ENCODE peak calls at places on chromosomes 5 and 9, in seven cellular contexts. One of them, this sample, is unnamed.

GRCh38 chr9:112377087-112377486 is 2.8 kb upstream of the HSDL2 start:
- DNase-seq in heart left ventricle: no peak
- DNase-seq in testis: no peak
- DNase-seq in left lung: no peak
- DNase-seq in neural progenitor cell: no peak
- DNase-seq in coronary artery: no peak
- DNase-seq in keratinocyte: no peak
- DNase-seq in this sample: no peak

GRCh38 chr5:52922384-52922783 is 66.8 kb upstream of the ITGA2 start:
- DNase-seq in heart left ventricle: no peak
- DNase-seq in testis: no peak
- DNase-seq in left lung: peak
- DNase-seq in neural progenitor cell: peak
- DNase-seq in coronary artery: peak
- DNase-seq in keratinocyte: peak
- DNase-seq in this sample: no peak

GRCh38 chr5:124546643-124547042 is 199.8 kb downstream of the ZNF608 start:
- DNase-seq in heart left ventricle: no peak
- DNase-seq in testis: no peak
- DNase-seq in left lung: no peak
- DNase-seq in neural progenitor cell: peak
- DNase-seq in coronary artery: no peak
- DNase-seq in keratinocyte: no peak
- DNase-seq in this sample: peak

GRCh38 chr5:104016650-104017049 is 454.1 kb upstream of the NUDT12 start:
- DNase-seq in heart left ventricle: no peak
- DNase-seq in testis: no peak
- DNase-seq in left lung: no peak
- DNase-seq in neural progenitor cell: no peak
- DNase-seq in coronary artery: no peak
- DNase-seq in keratinocyte: no peak
- DNase-seq in this sample: no peak

GRCh38 chr5:135188233-135188909 is 154.3 kb upstream of the PITX1 start:
- DNase-seq in heart left ventricle: no peak
- DNase-seq in testis: no peak
- DNase-seq in left lung: no peak
- DNase-seq in neural progenitor cell: no peak
- DNase-seq in coronary artery: no peak
- DNase-seq in keratinocyte: no peak
- DNase-seq in this sample: no peak

GRCh38 chr5:52771343-52772039 is 16.2 kb upstream of the ITGA1 start:
- DNase-seq in heart left ventricle: no peak
- DNase-seq in testis: no peak
- DNase-seq in left lung: no peak
- DNase-seq in neural progenitor cell: no peak
- DNase-seq in coronary artery: no peak
- DNase-seq in keratinocyte: no peak
- DNase-seq in this sample: no peak

GRCh38 chr9:82558855-82559615 is 503.9 kb downstream of the RASEF start:
- DNase-seq in heart left ventricle: no peak
- DNase-seq in testis: no peak
- DNase-seq in left lung: no peak
- DNase-seq in neural progenitor cell: no peak
- DNase-seq in coronary artery: no peak
- DNase-seq in keratinocyte: no peak
- DNase-seq in this sample: no peak

GRCh38 chr5:3518576-3518975 is 77.1 kb upstream of the IRX1 start:
- DNase-seq in heart left ventricle: no peak
- DNase-seq in testis: no peak
- DNase-seq in left lung: no peak
- DNase-seq in neural progenitor cell: no peak
- DNase-seq in coronary artery: no peak
- DNase-seq in keratinocyte: no peak
- DNase-seq in this sample: peak

GRCh38 chr5:119287547-119288073 is 68.2 kb upstream of the TNFAIP8 start:
- DNase-seq in heart left ventricle: no peak
- DNase-seq in testis: no peak
- DNase-seq in left lung: no peak
- DNase-seq in neural progenitor cell: no peak
- DNase-seq in coronary artery: no peak
- DNase-seq in keratinocyte: no peak
- DNase-seq in this sample: no peak

GRCh38 chr9:69385474-69386091 is 60.6 kb downstream of the ENTREP1 start:
- DNase-seq in heart left ventricle: no peak
- DNase-seq in testis: no peak
- DNase-seq in left lung: no peak
- DNase-seq in neural progenitor cell: no peak
- DNase-seq in coronary artery: no peak
- DNase-seq in keratinocyte: no peak
- DNase-seq in this sample: peak

GRCh38 chr5:125398466-125398865 is 652.0 kb upstream of the ZNF608 start:
- DNase-seq in heart left ventricle: no peak
- DNase-seq in testis: no peak
- DNase-seq in left lung: no peak
- DNase-seq in neural progenitor cell: no peak
- DNase-seq in coronary artery: no peak
- DNase-seq in keratinocyte: no peak
- DNase-seq in this sample: no peak

GRCh38 chr5:55626805-55627204 is 85.3 kb downstream of the SLC38A9 start:
- DNase-seq in heart left ventricle: no peak
- DNase-seq in testis: no peak
- DNase-seq in left lung: no peak
- DNase-seq in neural progenitor cell: no peak
- DNase-seq in coronary artery: no peak
- DNase-seq in keratinocyte: no peak
- DNase-seq in this sample: no peak

GRCh38 chr9:81430727-81431126 is 258.6 kb downstream of the TLE1 start:
- DNase-seq in heart left ventricle: no peak
- DNase-seq in testis: no peak
- DNase-seq in left lung: no peak
- DNase-seq in neural progenitor cell: no peak
- DNase-seq in coronary artery: no peak
- DNase-seq in keratinocyte: no peak
- DNase-seq in this sample: no peak

GRCh38 chr9:37486616-37487544 is 1.1 kb downstream of the POLR1E start:
- DNase-seq in heart left ventricle: peak
- DNase-seq in testis: peak
- DNase-seq in left lung: no peak
- DNase-seq in neural progenitor cell: no peak
- DNase-seq in coronary artery: peak
- DNase-seq in keratinocyte: no peak
- DNase-seq in this sample: no peak

GRCh38 chr5:177985430-177986040 is 10.5 kb downstream of the PROP1 start:
- DNase-seq in heart left ventricle: no peak
- DNase-seq in testis: no peak
- DNase-seq in left lung: no peak
- DNase-seq in neural progenitor cell: no peak
- DNase-seq in coronary artery: no peak
- DNase-seq in keratinocyte: no peak
- DNase-seq in this sample: peak

GRCh38 chr5:169091396-169091980 is 209.5 kb downstream of the SLIT3 start:
- DNase-seq in heart left ventricle: no peak
- DNase-seq in testis: no peak
- DNase-seq in left lung: no peak
- DNase-seq in neural progenitor cell: no peak
- DNase-seq in coronary artery: no peak
- DNase-seq in keratinocyte: no peak
- DNase-seq in this sample: no peak

GRCh38 chr5:9431496-9432258 is 114.2 kb downstream of the SEMA5A start:
- DNase-seq in heart left ventricle: no peak
- DNase-seq in testis: no peak
- DNase-seq in left lung: no peak
- DNase-seq in neural progenitor cell: peak
- DNase-seq in coronary artery: no peak
- DNase-seq in keratinocyte: no peak
- DNase-seq in this sample: peak

GRCh38 chr9:124699575-124699974 is 71.5 kb downstream of the NR6A1 start:
- DNase-seq in heart left ventricle: no peak
- DNase-seq in testis: no peak
- DNase-seq in left lung: no peak
- DNase-seq in neural progenitor cell: no peak
- DNase-seq in coronary artery: no peak
- DNase-seq in keratinocyte: no peak
- DNase-seq in this sample: no peak

GRCh38 chr5:101370240-101370639 is 467.2 kb upstream of the ST8SIA4 start:
- DNase-seq in heart left ventricle: no peak
- DNase-seq in testis: no peak
- DNase-seq in left lung: no peak
- DNase-seq in neural progenitor cell: peak
- DNase-seq in coronary artery: no peak
- DNase-seq in keratinocyte: no peak
- DNase-seq in this sample: no peak

GRCh38 chr9:125805057-125805456 is 57.9 kb downstream of the PBX3 start:
- DNase-seq in heart left ventricle: no peak
- DNase-seq in testis: no peak
- DNase-seq in left lung: no peak
- DNase-seq in neural progenitor cell: no peak
- DNase-seq in coronary artery: no peak
- DNase-seq in keratinocyte: no peak
- DNase-seq in this sample: no peak

GRCh38 chr9:108002296-108003056 is 512.9 kb upstream of the KLF4 start:
- DNase-seq in heart left ventricle: no peak
- DNase-seq in testis: peak
- DNase-seq in left lung: peak
- DNase-seq in neural progenitor cell: no peak
- DNase-seq in coronary artery: no peak
- DNase-seq in keratinocyte: no peak
- DNase-seq in this sample: no peak

GRCh38 chr5:16180789-16181082 is 1.1 kb upstream of the MARCHF11 start:
- DNase-seq in heart left ventricle: no peak
- DNase-seq in testis: peak
- DNase-seq in left lung: no peak
- DNase-seq in neural progenitor cell: no peak
- DNase-seq in coronary artery: no peak
- DNase-seq in keratinocyte: no peak
- DNase-seq in this sample: no peak
- H3K4me3 ChIP-seq in heart left ventricle: no peak
- H3K4me3 ChIP-seq in testis: no peak
- H3K4me3 ChIP-seq in left lung: no peak
- H3K4me3 ChIP-seq in neural progenitor cell: peak
- H3K4me3 ChIP-seq in coronary artery: no peak
- H3K4me3 ChIP-seq in keratinocyte: no peak
- H3K4me3 ChIP-seq in this sample: no peak

GRCh38 chr9:88532320-88532719 is 2.7 kb upstream of the NXNL2 start:
- DNase-seq in heart left ventricle: no peak
- DNase-seq in testis: no peak
- DNase-seq in left lung: no peak
- DNase-seq in neural progenitor cell: peak
- DNase-seq in coronary artery: no peak
- DNase-seq in keratinocyte: no peak
- DNase-seq in this sample: no peak
- H3K4me3 ChIP-seq in heart left ventricle: no peak
- H3K4me3 ChIP-seq in testis: no peak
- H3K4me3 ChIP-seq in left lung: no peak
- H3K4me3 ChIP-seq in neural progenitor cell: peak
- H3K4me3 ChIP-seq in coronary artery: no peak
- H3K4me3 ChIP-seq in keratinocyte: no peak
- H3K4me3 ChIP-seq in this sample: no peak

GRCh38 chr5:155772009-155772662 is 554.8 kb upstream of the SGCD start:
- DNase-seq in heart left ventricle: no peak
- DNase-seq in testis: no peak
- DNase-seq in left lung: no peak
- DNase-seq in neural progenitor cell: peak
- DNase-seq in coronary artery: no peak
- DNase-seq in keratinocyte: no peak
- DNase-seq in this sample: no peak

GRCh38 chr5:155767480-155767879 is 559.5 kb upstream of the SGCD start:
- DNase-seq in heart left ventricle: no peak
- DNase-seq in testis: no peak
- DNase-seq in left lung: no peak
- DNase-seq in neural progenitor cell: no peak
- DNase-seq in coronary artery: no peak
- DNase-seq in keratinocyte: no peak
- DNase-seq in this sample: no peak

GRCh38 chr5:155773680-155774079 is 553.3 kb upstream of the SGCD start:
- DNase-seq in heart left ventricle: no peak
- DNase-seq in testis: no peak
- DNase-seq in left lung: no peak
- DNase-seq in neural progenitor cell: no peak
- DNase-seq in coronary artery: no peak
- DNase-seq in keratinocyte: no peak
- DNase-seq in this sample: no peak

DNA sequence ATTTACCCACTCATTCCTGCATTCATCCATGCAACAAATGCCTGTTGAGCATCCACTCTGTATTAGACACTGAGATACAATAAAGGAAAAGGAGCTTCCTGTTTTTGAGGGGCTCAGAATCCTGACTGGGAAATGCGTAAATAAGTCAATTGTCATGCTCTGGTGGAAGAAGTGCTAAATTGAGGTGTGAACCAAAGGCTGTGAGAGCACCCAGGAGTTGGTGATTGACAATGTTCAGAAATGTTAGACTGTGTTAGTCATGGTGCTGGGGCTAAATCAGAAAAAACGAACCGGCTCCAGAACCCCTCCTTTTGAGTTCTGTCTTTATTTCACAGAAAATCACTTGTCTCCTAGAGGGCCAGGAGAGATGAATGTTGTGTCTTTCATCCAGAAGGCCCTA is 558.6 kb upstream of the SGCD start:
- DNase-seq in heart left ventricle: no peak
- DNase-seq in testis: no peak
- DNase-seq in left lung: no peak
- DNase-seq in neural progenitor cell: no peak
- DNase-seq in coronary artery: no peak
- DNase-seq in keratinocyte: no peak
- DNase-seq in this sample: no peak
- H3K4me3 ChIP-seq in heart left ventricle: no peak
- H3K4me3 ChIP-seq in testis: no peak
- H3K4me3 ChIP-seq in left lung: no peak
- H3K4me3 ChIP-seq in neural progenitor cell: no peak
- H3K4me3 ChIP-seq in coronary artery: no peak
- H3K4me3 ChIP-seq in keratinocyte: no peak
- H3K4me3 ChIP-seq in this sample: no peak

GRCh38 chr5:107373511-107374263 is 297.1 kb downstream of the EFNA5 start:
- DNase-seq in heart left ventricle: no peak
- DNase-seq in testis: no peak
- DNase-seq in left lung: no peak
- DNase-seq in neural progenitor cell: no peak
- DNase-seq in coronary artery: no peak
- DNase-seq in keratinocyte: no peak
- DNase-seq in this sample: no peak
- H3K4me3 ChIP-seq in heart left ventricle: no peak
- H3K4me3 ChIP-seq in testis: no peak
- H3K4me3 ChIP-seq in left lung: no peak
- H3K4me3 ChIP-seq in neural progenitor cell: no peak
- H3K4me3 ChIP-seq in coronary artery: no peak
- H3K4me3 ChIP-seq in keratinocyte: no peak
- H3K4me3 ChIP-seq in this sample: no peak

GRCh38 chr5:1069720-1070088 is 42.2 kb downstream of the SLC12A7 start:
- DNase-seq in heart left ventricle: no peak
- DNase-seq in testis: no peak
- DNase-seq in left lung: no peak
- DNase-seq in neural progenitor cell: no peak
- DNase-seq in coronary artery: no peak
- DNase-seq in keratinocyte: no peak
- DNase-seq in this sample: no peak
- H3K4me3 ChIP-seq in heart left ventricle: no peak
- H3K4me3 ChIP-seq in testis: no peak
- H3K4me3 ChIP-seq in left lung: no peak
- H3K4me3 ChIP-seq in neural progenitor cell: no peak
- H3K4me3 ChIP-seq in coronary artery: no peak
- H3K4me3 ChIP-seq in keratinocyte: no peak
- H3K4me3 ChIP-seq in this sample: no peak

This sample was measured in esophagus muscularis mucosa.